ENCODE peak calls at places on chromosomes 4 and X, in seven cellular contexts. One of them, this sample, is unnamed. For H3K27me3, the result is how much of the 10 kb centered on the place peaks cover.

GRCh38 chr4:112910109-112910736 is 139.2 kb upstream of the ANK2 start:
- DNase-seq in neural progenitor cell: peak
- DNase-seq in osteoblast: peak
- DNase-seq in lung: no peak
- DNase-seq in CD8-positive, alpha-beta T cell: no peak
- DNase-seq in heart left ventricle: no peak
- DNase-seq in astrocyte: peak
- DNase-seq in this sample: no peak

GRCh38 chrX:148572332-148572731 is 71.9 kb downstream of the AFF2 start:
- DNase-seq in neural progenitor cell: no peak
- DNase-seq in osteoblast: no peak
- DNase-seq in lung: no peak
- DNase-seq in CD8-positive, alpha-beta T cell: no peak
- DNase-seq in heart left ventricle: no peak
- DNase-seq in astrocyte: no peak
- DNase-seq in this sample: no peak

GRCh38 chr4:183987987-183988392 is 82.9 kb downstream of the STOX2 start:
- DNase-seq in neural progenitor cell: peak
- DNase-seq in osteoblast: peak
- DNase-seq in lung: peak
- DNase-seq in CD8-positive, alpha-beta T cell: no peak
- DNase-seq in heart left ventricle: peak
- DNase-seq in astrocyte: peak
- DNase-seq in this sample: peak

GRCh38 chrX:262391-262909 is 18.7 kb upstream of the PLCXD1 start:
- DNase-seq in neural progenitor cell: no peak
- DNase-seq in osteoblast: peak
- DNase-seq in lung: no peak
- DNase-seq in CD8-positive, alpha-beta T cell: no peak
- DNase-seq in heart left ventricle: no peak
- DNase-seq in astrocyte: no peak
- DNase-seq in this sample: no peak

GRCh38 chr4:172202480-172203076 is 389.4 kb downstream of the GALNTL6 start:
- DNase-seq in neural progenitor cell: peak
- DNase-seq in osteoblast: no peak
- DNase-seq in lung: no peak
- DNase-seq in CD8-positive, alpha-beta T cell: no peak
- DNase-seq in heart left ventricle: no peak
- DNase-seq in astrocyte: peak
- DNase-seq in this sample: peak

GRCh38 chr4:132445386-132445785 is 703.7 kb upstream of the PCDH10 start:
- DNase-seq in neural progenitor cell: no peak
- DNase-seq in osteoblast: no peak
- DNase-seq in lung: no peak
- DNase-seq in CD8-positive, alpha-beta T cell: no peak
- DNase-seq in heart left ventricle: no peak
- DNase-seq in astrocyte: no peak
- DNase-seq in this sample: no peak

GRCh38 chr4:99945718-99946345 is 586 bp downstream of the DNAJB14 start:
- DNase-seq in neural progenitor cell: no peak
- DNase-seq in osteoblast: peak
- DNase-seq in lung: no peak
- DNase-seq in CD8-positive, alpha-beta T cell: no peak
- DNase-seq in heart left ventricle: no peak
- DNase-seq in astrocyte: peak
- DNase-seq in this sample: no peak

GRCh38 chr4:6228158-6229067 is 28.1 kb upstream of the JAKMIP1 start:
- DNase-seq in neural progenitor cell: no peak
- DNase-seq in osteoblast: no peak
- DNase-seq in lung: no peak
- DNase-seq in CD8-positive, alpha-beta T cell: no peak
- DNase-seq in heart left ventricle: no peak
- DNase-seq in astrocyte: no peak
- DNase-seq in this sample: no peak

GRCh38 chr4:138864961-138865720 is 150.4 kb upstream of the NOCT start:
- DNase-seq in neural progenitor cell: no peak
- DNase-seq in osteoblast: no peak
- DNase-seq in lung: no peak
- DNase-seq in CD8-positive, alpha-beta T cell: no peak
- DNase-seq in heart left ventricle: no peak
- DNase-seq in astrocyte: no peak
- DNase-seq in this sample: no peak

GRCh38 chr4:152064753-152065152 is 303.9 kb upstream of the GATB start:
- DNase-seq in neural progenitor cell: no peak
- DNase-seq in osteoblast: no peak
- DNase-seq in lung: no peak
- DNase-seq in CD8-positive, alpha-beta T cell: no peak
- DNase-seq in heart left ventricle: no peak
- DNase-seq in astrocyte: peak
- DNase-seq in this sample: no peak

GRCh38 chr4:65508169-65508568 is 162.1 kb downstream of the EPHA5 start:
- DNase-seq in neural progenitor cell: no peak
- DNase-seq in osteoblast: peak
- DNase-seq in lung: no peak
- DNase-seq in CD8-positive, alpha-beta T cell: no peak
- DNase-seq in heart left ventricle: no peak
- DNase-seq in astrocyte: peak
- DNase-seq in this sample: peak

GRCh38 chr4:40182041-40182440 is 14.8 kb upstream of the RHOH start:
- DNase-seq in neural progenitor cell: no peak
- DNase-seq in osteoblast: no peak
- DNase-seq in lung: no peak
- DNase-seq in CD8-positive, alpha-beta T cell: no peak
- DNase-seq in heart left ventricle: no peak
- DNase-seq in astrocyte: no peak
- DNase-seq in this sample: no peak

GRCh38 chrX:38287669-38288068 is 39.6 kb downstream of the RPGR start:
- DNase-seq in neural progenitor cell: no peak
- DNase-seq in osteoblast: no peak
- DNase-seq in lung: no peak
- DNase-seq in CD8-positive, alpha-beta T cell: no peak
- DNase-seq in heart left ventricle: no peak
- DNase-seq in astrocyte: no peak
- DNase-seq in this sample: no peak

GRCh38 chr4:8319061-8319460 is 49.5 kb downstream of the HTRA3 start:
- DNase-seq in neural progenitor cell: no peak
- DNase-seq in osteoblast: peak
- DNase-seq in lung: no peak
- DNase-seq in CD8-positive, alpha-beta T cell: no peak
- DNase-seq in heart left ventricle: no peak
- DNase-seq in astrocyte: no peak
- DNase-seq in this sample: no peak

GRCh38 chr4:73684097-73684496 is 56.3 kb upstream of the CXCL8 start:
- DNase-seq in neural progenitor cell: peak
- DNase-seq in osteoblast: no peak
- DNase-seq in lung: no peak
- DNase-seq in CD8-positive, alpha-beta T cell: no peak
- DNase-seq in heart left ventricle: no peak
- DNase-seq in astrocyte: no peak
- DNase-seq in this sample: no peak

GRCh38 chr4:52366625-52367024 is 292.5 kb downstream of the USP46 start:
- DNase-seq in neural progenitor cell: no peak
- DNase-seq in osteoblast: no peak
- DNase-seq in lung: no peak
- DNase-seq in CD8-positive, alpha-beta T cell: no peak
- DNase-seq in heart left ventricle: no peak
- DNase-seq in astrocyte: no peak
- DNase-seq in this sample: no peak

GRCh38 chr4:38242822-38243384 is 282.7 kb downstream of the PTTG2 start:
- DNase-seq in neural progenitor cell: no peak
- DNase-seq in osteoblast: peak
- DNase-seq in lung: no peak
- DNase-seq in CD8-positive, alpha-beta T cell: no peak
- DNase-seq in heart left ventricle: no peak
- DNase-seq in astrocyte: no peak
- DNase-seq in this sample: no peak

GRCh38 chrX:10156199-10157031 is at the start of gene CLCN4:
- DNase-seq in neural progenitor cell: peak
- DNase-seq in osteoblast: peak
- DNase-seq in lung: peak
- DNase-seq in CD8-positive, alpha-beta T cell: no peak
- DNase-seq in heart left ventricle: peak
- DNase-seq in astrocyte: no peak
- DNase-seq in this sample: no peak

GRCh38 chrX:45758319-45758718 is 557.6 kb upstream of the DIPK2B start:
- DNase-seq in neural progenitor cell: no peak
- DNase-seq in osteoblast: peak
- DNase-seq in lung: no peak
- DNase-seq in CD8-positive, alpha-beta T cell: no peak
- DNase-seq in heart left ventricle: no peak
- DNase-seq in astrocyte: peak
- DNase-seq in this sample: peak

GRCh38 chr4:173001571-173001970 is 167.0 kb upstream of the GALNT7 start:
- DNase-seq in neural progenitor cell: no peak
- DNase-seq in osteoblast: no peak
- DNase-seq in lung: no peak
- DNase-seq in CD8-positive, alpha-beta T cell: no peak
- DNase-seq in heart left ventricle: no peak
- DNase-seq in astrocyte: peak
- DNase-seq in this sample: no peak

GRCh38 chr4:79237836-79238235 is 88.0 kb downstream of the NAA11 start:
- DNase-seq in neural progenitor cell: peak
- DNase-seq in osteoblast: no peak
- DNase-seq in lung: no peak
- DNase-seq in CD8-positive, alpha-beta T cell: no peak
- DNase-seq in heart left ventricle: no peak
- DNase-seq in astrocyte: no peak
- DNase-seq in this sample: no peak

GRCh38 chrX:7334253-7334935 is 186.4 kb upstream of the PUDP start:
- DNase-seq in neural progenitor cell: no peak
- DNase-seq in osteoblast: peak
- DNase-seq in lung: no peak
- DNase-seq in CD8-positive, alpha-beta T cell: no peak
- DNase-seq in heart left ventricle: no peak
- DNase-seq in astrocyte: peak
- DNase-seq in this sample: no peak

GRCh38 chr4:177250056-177250696 is 59.5 kb upstream of the NEIL3 start:
- DNase-seq in neural progenitor cell: peak
- DNase-seq in osteoblast: peak
- DNase-seq in lung: peak
- DNase-seq in CD8-positive, alpha-beta T cell: peak
- DNase-seq in heart left ventricle: peak
- DNase-seq in astrocyte: peak
- DNase-seq in this sample: no peak

GRCh38 chrX:123481908-123482873 is 250.7 kb downstream of the THOC2 start:
- DNase-seq in neural progenitor cell: peak
- DNase-seq in osteoblast: no peak
- DNase-seq in lung: no peak
- DNase-seq in CD8-positive, alpha-beta T cell: no peak
- DNase-seq in heart left ventricle: no peak
- DNase-seq in astrocyte: peak
- DNase-seq in this sample: no peak
- H3K27me3 ChIP-seq in neural progenitor cell: under half
- H3K27me3 ChIP-seq in osteoblast: under half
- H3K27me3 ChIP-seq in lung: under half
- H3K27me3 ChIP-seq in CD8-positive, alpha-beta T cell: under half
- H3K27me3 ChIP-seq in heart left ventricle: under half
- H3K27me3 ChIP-seq in astrocyte: under half
- H3K27me3 ChIP-seq in this sample: under half

GRCh38 chr4:89125901-89126435 is 14.6 kb downstream of the TIGD2 start:
- DNase-seq in neural progenitor cell: no peak
- DNase-seq in osteoblast: no peak
- DNase-seq in lung: no peak
- DNase-seq in CD8-positive, alpha-beta T cell: no peak
- DNase-seq in heart left ventricle: no peak
- DNase-seq in astrocyte: no peak
- DNase-seq in this sample: no peak
- H3K27me3 ChIP-seq in neural progenitor cell: under half
- H3K27me3 ChIP-seq in osteoblast: under half
- H3K27me3 ChIP-seq in lung: under half
- H3K27me3 ChIP-seq in CD8-positive, alpha-beta T cell: under half
- H3K27me3 ChIP-seq in heart left ventricle: under half
- H3K27me3 ChIP-seq in astrocyte: under half
- H3K27me3 ChIP-seq in this sample: under half

GRCh38 chr4:110639207-110640092 is 16.6 kb upstream of the PITX2 start:
- DNase-seq in neural progenitor cell: peak
- DNase-seq in osteoblast: peak
- DNase-seq in lung: no peak
- DNase-seq in CD8-positive, alpha-beta T cell: no peak
- DNase-seq in heart left ventricle: no peak
- DNase-seq in astrocyte: no peak
- DNase-seq in this sample: no peak
- H3K27me3 ChIP-seq in neural progenitor cell: half or more
- H3K27me3 ChIP-seq in osteoblast: half or more
- H3K27me3 ChIP-seq in lung: under half
- H3K27me3 ChIP-seq in CD8-positive, alpha-beta T cell: under half
- H3K27me3 ChIP-seq in heart left ventricle: half or more
- H3K27me3 ChIP-seq in astrocyte: half or more
- H3K27me3 ChIP-seq in this sample: half or more

GRCh38 chr4:54099287-54099958 is 540 bp upstream of the GSX2 start:
- DNase-seq in neural progenitor cell: peak
- DNase-seq in osteoblast: peak
- DNase-seq in lung: no peak
- DNase-seq in CD8-positive, alpha-beta T cell: no peak
- DNase-seq in heart left ventricle: no peak
- DNase-seq in astrocyte: peak
- DNase-seq in this sample: peak

GRCh38 chr4:54101190-54102041 is 1.5 kb downstream of the GSX2 start:
- DNase-seq in neural progenitor cell: peak
- DNase-seq in osteoblast: no peak
- DNase-seq in lung: no peak
- DNase-seq in CD8-positive, alpha-beta T cell: no peak
- DNase-seq in heart left ventricle: no peak
- DNase-seq in astrocyte: no peak
- DNase-seq in this sample: no peak

GRCh38 chr4:54100607-54101189 is 735 bp downstream of the GSX2 start:
- DNase-seq in neural progenitor cell: peak
- DNase-seq in osteoblast: peak
- DNase-seq in lung: no peak
- DNase-seq in CD8-positive, alpha-beta T cell: no peak
- DNase-seq in heart left ventricle: no peak
- DNase-seq in astrocyte: no peak
- DNase-seq in this sample: no peak

GRCh38 chr4:54098375-54098774 is 1.6 kb upstream of the GSX2 start:
- DNase-seq in neural progenitor cell: peak
- DNase-seq in osteoblast: no peak
- DNase-seq in lung: no peak
- DNase-seq in CD8-positive, alpha-beta T cell: no peak
- DNase-seq in heart left ventricle: no peak
- DNase-seq in astrocyte: no peak
- DNase-seq in this sample: no peak

DNA sequence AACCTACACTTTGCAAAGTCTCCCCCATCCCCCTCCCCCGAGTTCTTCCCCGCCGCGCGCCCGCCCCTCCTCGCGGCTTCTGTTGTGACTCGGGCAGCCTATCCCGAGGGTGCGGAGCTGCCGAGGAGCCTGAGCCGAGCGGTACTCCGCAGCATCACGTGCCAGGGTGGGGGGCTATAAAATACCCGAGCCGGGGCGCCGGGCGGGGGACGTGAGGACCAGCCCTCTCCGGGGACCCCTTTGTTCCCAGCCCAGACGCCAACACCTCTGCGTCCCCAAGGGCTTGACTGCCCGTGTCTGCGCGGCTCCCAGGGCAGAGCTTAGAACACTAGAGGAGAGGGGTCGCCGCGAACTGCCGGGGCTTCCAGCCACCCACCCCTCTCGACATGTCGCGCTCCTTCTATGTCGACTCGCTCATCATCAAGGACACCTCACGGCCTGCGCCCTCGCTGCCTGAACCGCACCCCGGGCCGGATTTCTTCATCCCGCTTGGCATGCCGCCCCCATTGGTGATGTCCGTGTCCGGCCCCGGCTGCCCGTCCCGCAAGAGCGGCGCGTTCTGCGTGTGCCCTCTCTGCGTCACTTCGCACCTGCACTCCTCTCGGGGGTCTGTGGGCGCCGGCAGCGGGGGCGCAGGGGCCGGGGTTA is at the start of gene GSX2:
- DNase-seq in neural progenitor cell: peak
- DNase-seq in osteoblast: peak
- DNase-seq in lung: no peak
- DNase-seq in CD8-positive, alpha-beta T cell: no peak
- DNase-seq in heart left ventricle: no peak
- DNase-seq in astrocyte: no peak
- DNase-seq in this sample: no peak
- H3K27me3 ChIP-seq in neural progenitor cell: half or more
- H3K27me3 ChIP-seq in osteoblast: half or more
- H3K27me3 ChIP-seq in lung: under half
- H3K27me3 ChIP-seq in CD8-positive, alpha-beta T cell: under half
- H3K27me3 ChIP-seq in heart left ventricle: half or more
- H3K27me3 ChIP-seq in astrocyte: half or more
- H3K27me3 ChIP-seq in this sample: half or more